ENCODE peak calls at places on chromosome 21, in six cellular contexts. One of them, this sample, is unnamed.

GRCh38 chr21:46119565-46120271 is 21.8 kb downstream of the COL6A2 start:
- DNase-seq in putamen: no peak
- DNase-seq in GM04504: no peak
- DNase-seq in hippocampal formation: no peak
- DNase-seq in IMR-90: no peak
- DNase-seq in M059J: no peak
- DNase-seq in this sample: peak

GRCh38 chr21:25735221-25735894 is 586 bp downstream of the GABPA start:
- DNase-seq in putamen: peak
- DNase-seq in GM04504: peak
- DNase-seq in hippocampal formation: peak
- DNase-seq in IMR-90: peak
- DNase-seq in M059J: peak
- DNase-seq in this sample: peak

GRCh38 chr21:33441489-33442477 is 38.0 kb downstream of the TMEM50B start:
- DNase-seq in putamen: no peak
- DNase-seq in GM04504: peak
- DNase-seq in hippocampal formation: no peak
- DNase-seq in IMR-90: peak
- DNase-seq in M059J: peak
- DNase-seq in this sample: no peak

GRCh38 chr21:29943885-29944284 is 4.1 kb upstream of the GRIK1 start:
- DNase-seq in putamen: no peak
- DNase-seq in GM04504: no peak
- DNase-seq in hippocampal formation: no peak
- DNase-seq in IMR-90: no peak
- DNase-seq in M059J: no peak
- DNase-seq in this sample: no peak

GRCh38 chr21:32411366-32412161 is 942 bp upstream of the EVA1C start:
- DNase-seq in putamen: peak
- DNase-seq in GM04504: no peak
- DNase-seq in hippocampal formation: peak
- DNase-seq in IMR-90: peak
- DNase-seq in M059J: peak
- DNase-seq in this sample: peak

GRCh38 chr21:40054403-40054802 is 187.2 kb downstream of the PCP4 start:
- DNase-seq in putamen: no peak
- DNase-seq in GM04504: no peak
- DNase-seq in hippocampal formation: no peak
- DNase-seq in IMR-90: no peak
- DNase-seq in M059J: peak
- DNase-seq in this sample: no peak

GRCh38 chr21:44732263-44732662 is 20.9 kb upstream of the TSPEAR start:
- DNase-seq in putamen: no peak
- DNase-seq in GM04504: no peak
- DNase-seq in hippocampal formation: no peak
- DNase-seq in IMR-90: no peak
- DNase-seq in M059J: no peak
- DNase-seq in this sample: peak

GRCh38 chr21:38303300-38303699 is 46.5 kb downstream of the KCNJ15 start:
- DNase-seq in putamen: no peak
- DNase-seq in GM04504: peak
- DNase-seq in hippocampal formation: no peak
- DNase-seq in IMR-90: peak
- DNase-seq in M059J: peak
- DNase-seq in this sample: no peak

GRCh38 chr21:41707231-41707988 is 59.4 kb downstream of the RIPK4 start:
- DNase-seq in putamen: no peak
- DNase-seq in GM04504: no peak
- DNase-seq in hippocampal formation: no peak
- DNase-seq in IMR-90: no peak
- DNase-seq in M059J: peak
- DNase-seq in this sample: no peak

GRCh38 chr21:26389971-26390641 is 183.0 kb downstream of the CYYR1 start:
- DNase-seq in putamen: no peak
- DNase-seq in GM04504: peak
- DNase-seq in hippocampal formation: peak
- DNase-seq in IMR-90: peak
- DNase-seq in M059J: peak
- DNase-seq in this sample: no peak

GRCh38 chr21:20728691-20729090 is 269.5 kb upstream of the NCAM2 start:
- DNase-seq in putamen: no peak
- DNase-seq in GM04504: no peak
- DNase-seq in hippocampal formation: no peak
- DNase-seq in IMR-90: no peak
- DNase-seq in M059J: no peak
- DNase-seq in this sample: no peak

GRCh38 chr21:23223882-23224281 is 2225.7 kb downstream of the NCAM2 start:
- DNase-seq in putamen: no peak
- DNase-seq in GM04504: no peak
- DNase-seq in hippocampal formation: no peak
- DNase-seq in IMR-90: no peak
- DNase-seq in M059J: no peak
- DNase-seq in this sample: no peak

GRCh38 chr21:25635310-25635709 is 3.7 kb upstream of the JAM2 start:
- DNase-seq in putamen: no peak
- DNase-seq in GM04504: no peak
- DNase-seq in hippocampal formation: no peak
- DNase-seq in IMR-90: no peak
- DNase-seq in M059J: peak
- DNase-seq in this sample: no peak

GRCh38 chr21:16418663-16419062 is 688.9 kb downstream of the USP25 start:
- DNase-seq in putamen: no peak
- DNase-seq in GM04504: no peak
- DNase-seq in hippocampal formation: no peak
- DNase-seq in IMR-90: no peak
- DNase-seq in M059J: peak
- DNase-seq in this sample: no peak

GRCh38 chr21:36254106-36254941 is 65.7 kb upstream of the MORC3 start:
- DNase-seq in putamen: no peak
- DNase-seq in GM04504: no peak
- DNase-seq in hippocampal formation: no peak
- DNase-seq in IMR-90: peak
- DNase-seq in M059J: no peak
- DNase-seq in this sample: no peak

GRCh38 chr21:28074676-28075075 is 918.0 kb downstream of the LTN1 start:
- DNase-seq in putamen: no peak
- DNase-seq in GM04504: no peak
- DNase-seq in hippocampal formation: no peak
- DNase-seq in IMR-90: no peak
- DNase-seq in M059J: peak
- DNase-seq in this sample: no peak

GRCh38 chr21:45534591-45535331 is 7.5 kb downstream of the SLC19A1 start:
- DNase-seq in putamen: peak
- DNase-seq in GM04504: no peak
- DNase-seq in hippocampal formation: peak
- DNase-seq in IMR-90: no peak
- DNase-seq in M059J: no peak
- DNase-seq in this sample: peak

GRCh38 chr21:33403128-33403785 is at the start of gene IFNGR2:
- DNase-seq in putamen: no peak
- DNase-seq in GM04504: no peak
- DNase-seq in hippocampal formation: peak
- DNase-seq in IMR-90: no peak
- DNase-seq in M059J: no peak
- DNase-seq in this sample: no peak

GRCh38 chr21:32132911-32133310 is 145.9 kb downstream of the MIS18A start:
- DNase-seq in putamen: no peak
- DNase-seq in GM04504: no peak
- DNase-seq in hippocampal formation: no peak
- DNase-seq in IMR-90: no peak
- DNase-seq in M059J: peak
- DNase-seq in this sample: no peak

GRCh38 chr21:44850905-44851657 is 22.4 kb downstream of the PTTG1IP start:
- DNase-seq in putamen: no peak
- DNase-seq in GM04504: no peak
- DNase-seq in hippocampal formation: no peak
- DNase-seq in IMR-90: no peak
- DNase-seq in M059J: no peak
- DNase-seq in this sample: no peak

GRCh38 chr21:36156815-36157670 is at the start of gene DOP1B:
- DNase-seq in putamen: no peak
- DNase-seq in GM04504: no peak
- DNase-seq in hippocampal formation: no peak
- DNase-seq in IMR-90: no peak
- DNase-seq in M059J: no peak
- DNase-seq in this sample: peak

GRCh38 chr21:44986471-44987291 is 46.9 kb downstream of the SLX9 start:
- DNase-seq in putamen: no peak
- DNase-seq in GM04504: no peak
- DNase-seq in hippocampal formation: no peak
- DNase-seq in IMR-90: no peak
- DNase-seq in M059J: no peak
- DNase-seq in this sample: peak

GRCh38 chr21:45982758-45983731 is 1.5 kb downstream of the COL6A1 start:
- DNase-seq in putamen: no peak
- DNase-seq in GM04504: no peak
- DNase-seq in hippocampal formation: no peak
- DNase-seq in IMR-90: no peak
- DNase-seq in M059J: no peak
- DNase-seq in this sample: peak

GRCh38 chr21:44761011-44761729 is 40.5 kb downstream of the UBE2G2 start:
- DNase-seq in putamen: no peak
- DNase-seq in GM04504: no peak
- DNase-seq in hippocampal formation: no peak
- DNase-seq in IMR-90: no peak
- DNase-seq in M059J: no peak
- DNase-seq in this sample: no peak

GRCh38 chr21:40845621-40846020 is 1.3 kb downstream of the DSCAM start:
- DNase-seq in putamen: no peak
- DNase-seq in GM04504: no peak
- DNase-seq in hippocampal formation: no peak
- DNase-seq in IMR-90: peak
- DNase-seq in M059J: peak
- DNase-seq in this sample: no peak

GRCh38 chr21:29378814-29379213 is 80.1 kb downstream of the BACH1 start:
- DNase-seq in putamen: no peak
- DNase-seq in GM04504: no peak
- DNase-seq in hippocampal formation: no peak
- DNase-seq in IMR-90: peak
- DNase-seq in M059J: peak
- DNase-seq in this sample: no peak

GRCh38 chr21:43312011-43312410 is 114.9 kb downstream of the SIK1 start:
- DNase-seq in putamen: no peak
- DNase-seq in GM04504: no peak
- DNase-seq in hippocampal formation: no peak
- DNase-seq in IMR-90: no peak
- DNase-seq in M059J: no peak
- DNase-seq in this sample: no peak

GRCh38 chr21:39867198-39867650 is at the start of gene PCP4:
- DNase-seq in putamen: peak
- DNase-seq in GM04504: no peak
- DNase-seq in hippocampal formation: peak
- DNase-seq in IMR-90: no peak
- DNase-seq in M059J: peak
- DNase-seq in this sample: no peak

GRCh38 chr21:34651642-34652041 is 17.2 kb upstream of the CLIC6 start:
- DNase-seq in putamen: no peak
- DNase-seq in GM04504: no peak
- DNase-seq in hippocampal formation: no peak
- DNase-seq in IMR-90: no peak
- DNase-seq in M059J: no peak
- DNase-seq in this sample: no peak

This sample was measured in natural killer cell treated with Interleukin-12 subunit alpha and Interleukin-12 subunit beta and Interleukin-15 and Interleukin-18, amount 100 ng/mL, for 72 hours.